ENCODE peak calls at places on chromosomes 2 and 18, in seven cellular contexts. M is HepG2, X is cardiac muscle cell, F is hepatocyte, Q is upper lobe of right lung, Y is breast epithelium, P is esophagus squamous epithelium. O is an unnamed sample.

GRCh38 chr2:149857344-149857743 is 269.8 kb upstream of the MMADHC start:
- DNase-seq in Q (no peak), M (no peak), X (no peak), P (no peak), F (no peak), Y (no peak), O (no peak)

GRCh38 chr2:1544478-1545069 is 131.3 kb downstream of the TPO start:
- DNase-seq in F (no peak), P (no peak), Y (no peak), M (no peak), Q (no peak), X (no peak), O (no peak)

GRCh38 chr2:70779911-70780580 is 10.4 kb downstream of the FIGLA start:
- DNase-seq in Y (no peak), F (no peak), P (no peak), X (no peak), M (no peak), Q (no peak), O (no peak)

GRCh38 chr2:96240341-96241038 is 25.3 kb downstream of the TMEM127 start:
- DNase-seq in X (no peak), P (no peak), Q (no peak), M (no peak), Y (no peak), F (no peak), O (no peak)

GRCh38 chr18:76874643-76875389 is 52.5 kb downstream of the ZNF236 start:
- DNase-seq in M (no peak), Y (no peak), F (no peak), Q (no peak), X (no peak), P (no peak), O (no peak)

GRCh38 chr2:23377772-23378171 is 7.2 kb upstream of the KLHL29 start:
- DNase-seq in F (no peak), Q (no peak), M (no peak), P (no peak), Y (no peak), X (no peak), O (no peak)

GRCh38 chr2:108219688-108220087 is 20.1 kb upstream of the SULT1C3 start:
- DNase-seq in P (no peak), X (no peak), Y (no peak), M (no peak), Q (no peak), F (no peak), O (no peak)

GRCh38 chr2:175062787-175063585 is 57.8 kb upstream of the CHN1 start:
- DNase-seq in Y (no peak), M (peak; percentile 100), Q (no peak), X (no peak), F (peak; percentile 58), P (no peak), O (no peak)

GRCh38 chr18:55250729-55251128 is 291.5 kb upstream of the CCDC68 start:
- DNase-seq in X (no peak), Q (no peak), P (no peak), Y (no peak), F (no peak), M (no peak), O (no peak)

GRCh38 chr2:26849056-26850001 is 1.4 kb downstream of the DPYSL5 start:
- DNase-seq in M (no peak), X (peak; percentile 33), F (peak; percentile 11), Q (no peak), P (no peak), Y (no peak), O (no peak)

GRCh38 chr2:47422560-47422959 is 19.6 kb downstream of the MSH2 start:
- DNase-seq in Q (no peak), F (no peak), X (no peak), M (no peak), P (no peak), Y (no peak), O (no peak)

GRCh38 chr2:85425588-85425987 is 7.1 kb downstream of the SH2D6 start:
- DNase-seq in X (no peak), F (no peak), Q (no peak), Y (no peak), M (no peak), P (no peak), O (no peak)

GRCh38 chr2:231699006-231699405 is 9.3 kb upstream of the PTMA start:
- DNase-seq in F (no peak), X (no peak), Y (no peak), M (no peak), P (no peak), Q (no peak), O (peak; percentile 58)

GRCh38 chr2:145190031-145190703 is 670.2 kb upstream of the ZEB2 start:
- DNase-seq in M (no peak), Y (no peak), Q (no peak), X (no peak), F (no peak), P (no peak), O (no peak)

GRCh38 chr2:122737429-122738077 is 982.1 kb downstream of the TSN start:
- DNase-seq in Y (no peak), F (no peak), Q (no peak), P (no peak), X (no peak), M (no peak), O (no peak)

GRCh38 chr18:13447621-13448020 is 229.1 kb downstream of the LDLRAD4 start:
- DNase-seq in M (no peak), P (no peak), Y (no peak), Q (no peak), X (no peak), F (peak; percentile 77), O (peak; percentile 34)

GRCh38 chr2:11744631-11745394 is 1.6 kb upstream of the LPIN1 start:
- DNase-seq in P (no peak), X (peak; percentile 62), Y (no peak), Q (no peak), M (peak; percentile 79), F (peak; percentile 54), O (no peak)

GRCh38 chr2:241582806-241583205 is 24.3 kb downstream of the BOK start:
- DNase-seq in Y (no peak), Q (no peak), F (no peak), M (no peak), P (no peak), X (no peak), O (no peak)
- H3K9me3 ChIP-seq in Y (peaks cover 19% of the 10 kb centered on the region), Q (peaks cover 10% of the 10 kb centered on the region), F (peaks cover 21% of the 10 kb centered on the region), M (peaks cover 18% of the 10 kb centered on the region), P (no peaks in the 10 kb centered on the region), X (no peaks in the 10 kb centered on the region), O (no peaks in the 10 kb centered on the region)

GRCh38 chr2:234978466-234979203 is 26.8 kb downstream of the SH3BP4 start:
- DNase-seq in P (no peak), M (peak; percentile 75), Q (no peak), Y (peak; percentile 69), X (no peak), F (no peak), O (no peak)

GRCh38 chr2:234981197-234982095 is 29.6 kb downstream of the SH3BP4 start:
- DNase-seq in M (peak; percentile 94), F (peak; percentile 87), Y (peak; percentile 68), X (peak; percentile 90), P (no peak), Q (no peak), O (peak; percentile 64)

GRCh38 chr2:234982096-234982834 is 30.4 kb downstream of the SH3BP4 start:
- DNase-seq in Y (no peak), X (no peak), P (no peak), F (no peak), M (no peak), Q (no peak), O (no peak)

GRCh38 chr2:234979204-234980167 is 27.7 kb downstream of the SH3BP4 start:
- DNase-seq in P (no peak), M (peak; percentile 73), F (no peak), X (no peak), Y (no peak), Q (no peak), O (no peak)

GRCh38 chr2:234980476-234981187 is 28.8 kb downstream of the SH3BP4 start:
- DNase-seq in M (peak; percentile 78), Q (no peak), F (peak; percentile 50), P (no peak), X (no peak), Y (no peak), O (no peak)
- H3K27ac ChIP-seq in M (peak overlapping the region; percentile 88), Q (peak overlapping the region; percentile 82), F (peak overlapping the region; percentile 89), P (peak overlapping the region; percentile 45), X (peak overlapping the region; percentile 98), Y (peak overlapping the region; percentile 82), O (peak overlapping the region; percentile 85)

GRCh38 chr2:66578853-66579158 is 143.9 kb downstream of the MEIS1 start:
- DNase-seq in Q (no peak), M (no peak), F (no peak), X (no peak), Y (no peak), P (no peak), O (no peak)

GRCh38 chr2:66577331-66578041 is 142.6 kb downstream of the MEIS1 start:
- DNase-seq in P (no peak), M (no peak), Q (no peak), F (peak; percentile 15), X (peak; percentile 52), Y (no peak), O (peak; percentile 15)

GRCh38 chr2:66580343-66580954 is 145.5 kb downstream of the MEIS1 start:
- DNase-seq in X (no peak), M (no peak), P (no peak), Q (no peak), Y (no peak), F (no peak), O (no peak)

GRCh38 chr2:66578067-66578852 is 143.3 kb downstream of the MEIS1 start:
- DNase-seq in X (peak; percentile 53), Q (no peak), Y (no peak), P (no peak), F (peak; percentile 24), M (no peak), O (no peak)

DNA sequence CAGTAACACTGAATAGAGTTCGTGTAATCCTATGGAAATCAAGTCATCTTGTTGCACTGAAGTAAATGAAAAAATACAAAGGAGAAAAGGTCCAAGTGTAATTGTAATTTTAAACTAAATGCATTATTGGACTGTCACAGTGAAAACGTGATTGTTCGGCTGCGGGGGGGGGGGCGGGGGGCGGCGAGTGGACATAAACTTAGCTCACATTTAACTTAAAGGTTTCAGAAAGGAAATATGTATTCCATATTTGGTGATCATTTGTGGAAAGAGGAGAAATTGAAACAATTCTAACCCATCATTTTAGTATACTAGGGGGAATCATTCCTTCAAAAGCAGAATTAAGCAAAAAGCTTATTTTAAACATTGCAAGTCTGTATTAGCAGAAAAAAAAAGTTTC is 144.6 kb downstream of the MEIS1 start:
- DNase-seq in F (no peak), Y (no peak), M (no peak), Q (no peak), P (no peak), X (no peak), O (no peak)
- H3K27me3 ChIP-seq in F (peaks cover 71% of the 10 kb centered on the region), Y (peaks cover 82% of the 10 kb centered on the region), M (peaks cover 83% of the 10 kb centered on the region), Q (peaks cover 92% of the 10 kb centered on the region), P (no peaks in the 10 kb centered on the region), X (peaks cover 27% of the 10 kb centered on the region), O (peaks cover 88% of the 10 kb centered on the region)

GRCh38 chr18:78801011-78801410 is 178.6 kb upstream of the SALL3 start:
- DNase-seq in P (no peak), F (no peak), Y (no peak), Q (peak; percentile 27), X (no peak), M (no peak), O (no peak)

GRCh38 chr18:78809845-78810244 is 169.8 kb upstream of the SALL3 start:
- DNase-seq in M (no peak), P (no peak), Y (no peak), Q (no peak), X (no peak), F (no peak), O (no peak)

GRCh38 chr18:78803104-78803503 is 176.5 kb upstream of the SALL3 start:
- DNase-seq in F (no peak), Y (no peak), P (no peak), X (no peak), Q (peak; percentile 40), M (no peak), O (no peak)

GRCh38 chr18:78804206-78805030 is 175.2 kb upstream of the SALL3 start:
- DNase-seq in P (no peak), Q (peak; percentile 53), F (no peak), X (no peak), M (no peak), Y (no peak), O (no peak)

GRCh38 chr18:78805840-78806239 is 173.8 kb upstream of the SALL3 start:
- DNase-seq in M (no peak), X (no peak), F (no peak), P (no peak), Q (peak; percentile 32), Y (no peak), O (no peak)
- H3K9me3 ChIP-seq in M (no peaks in the 10 kb centered on the region), X (no peaks in the 10 kb centered on the region), F (no peaks in the 10 kb centered on the region), P (no peaks in the 10 kb centered on the region), Q (no peaks in the 10 kb centered on the region), Y (peaks cover 7% of the 10 kb centered on the region), O (no peaks in the 10 kb centered on the region)

O was measured in heart right ventricle.